ENCODE peak calls at places on chromosomes 11 and 22, in six cellular contexts. Y is foreskin keratinocyte; U is cardiac muscle cell; I is A549; X is vagina; H is CD4-positive, alpha-beta memory T cell. N is an unnamed sample.

GRCh38 chr11:97033178-97033577 is 643.4 kb downstream of the JRKL start:
- DNase-seq in Y (no peak), U (no peak), I (no peak), X (no peak), H (no peak), N (no peak)

GRCh38 chr22:38017272-38017920 is 33.0 kb upstream of the SOX10 start:
- DNase-seq in Y (no peak), U (peak), I (no peak), X (no peak), H (no peak), N (peak)

GRCh38 chr11:131246156-131246555 is 124.3 kb upstream of the NTM start:
- DNase-seq in Y (no peak), U (no peak), I (no peak), X (no peak), H (no peak), N (no peak)

GRCh38 chr22:29377979-29378378 is 10.4 kb downstream of the AP1B1 start:
- DNase-seq in Y (peak), U (no peak), I (no peak), X (no peak), H (no peak), N (peak)

GRCh38 chr11:37323843-37324242 is 725.8 kb upstream of the RAG2 start:
- DNase-seq in Y (no peak), U (no peak), I (no peak), X (no peak), H (no peak), N (no peak)

GRCh38 chr11:9264381-9265210 is 554 bp downstream of the DENND5A start:
- DNase-seq in Y (peak), U (peak), I (peak), X (no peak), H (no peak), N (peak)

GRCh38 chr11:117557321-117557720 is 229.7 kb downstream of the CEP164 start:
- DNase-seq in Y (no peak), U (no peak), I (no peak), X (no peak), H (no peak), N (no peak)

GRCh38 chr11:80451105-80451504 is 1010.3 kb upstream of the TENM4 start:
- DNase-seq in Y (no peak), U (no peak), I (no peak), X (no peak), H (no peak), N (no peak)

GRCh38 chr11:29093416-29093815 is 923.4 kb downstream of the KCNA4 start:
- DNase-seq in Y (no peak), U (peak), I (peak), X (no peak), H (no peak), N (no peak)

GRCh38 chr11:119169272-119169719 is 771 bp downstream of the NLRX1 start:
- DNase-seq in Y (peak), U (peak), I (peak), X (no peak), H (peak), N (peak)

GRCh38 chr11:125229916-125230315 is 65.4 kb downstream of the PKNOX2 start:
- DNase-seq in Y (no peak), U (no peak), I (no peak), X (no peak), H (no peak), N (no peak)

GRCh38 chr11:120778692-120779490 is 245.0 kb upstream of the TBCEL start:
- DNase-seq in Y (no peak), U (no peak), I (no peak), X (peak), H (no peak), N (no peak)

GRCh38 chr11:45805305-45806071 is 539 bp downstream of the SLC35C1 start:
- DNase-seq in Y (peak), U (peak), I (peak), X (no peak), H (peak), N (peak)

GRCh38 chr22:23256986-23257888 is 76.9 kb downstream of the BCR start:
- DNase-seq in Y (no peak), U (no peak), I (no peak), X (no peak), H (no peak), N (peak)

GRCh38 chr22:38083931-38084631 is at the start of gene SLC16A8:
- DNase-seq in Y (no peak), U (no peak), I (no peak), X (no peak), H (no peak), N (no peak)

GRCh38 chr11:131223198-131223975 is 147.0 kb upstream of the NTM start:
- DNase-seq in Y (no peak), U (no peak), I (no peak), X (no peak), H (no peak), N (no peak)

GRCh38 chr11:12725047-12725862 is 51.0 kb downstream of the TEAD1 start:
- DNase-seq in Y (no peak), U (peak), I (no peak), X (no peak), H (no peak), N (no peak)

GRCh38 chr11:12761029-12761428 is 86.8 kb downstream of the TEAD1 start:
- DNase-seq in Y (peak), U (peak), I (no peak), X (no peak), H (no peak), N (no peak)

GRCh38 chr11:114193730-114194674 is 102.2 kb upstream of the NNMT start:
- DNase-seq in Y (no peak), U (peak), I (no peak), X (no peak), H (no peak), N (no peak)

GRCh38 chr22:50260801-50261614 is 475 bp downstream of the MAPK12 start:
- DNase-seq in Y (no peak), U (peak), I (no peak), X (no peak), H (no peak), N (peak)

GRCh38 chr11:112298535-112298934 is 37.9 kb upstream of the PLET1 start:
- DNase-seq in Y (no peak), U (no peak), I (no peak), X (no peak), H (no peak), N (peak)
- H3K27ac ChIP-seq in Y (no peak), U (no peak), I (no peak), X (no peak), H (no peak), N (no peak)

DNA sequence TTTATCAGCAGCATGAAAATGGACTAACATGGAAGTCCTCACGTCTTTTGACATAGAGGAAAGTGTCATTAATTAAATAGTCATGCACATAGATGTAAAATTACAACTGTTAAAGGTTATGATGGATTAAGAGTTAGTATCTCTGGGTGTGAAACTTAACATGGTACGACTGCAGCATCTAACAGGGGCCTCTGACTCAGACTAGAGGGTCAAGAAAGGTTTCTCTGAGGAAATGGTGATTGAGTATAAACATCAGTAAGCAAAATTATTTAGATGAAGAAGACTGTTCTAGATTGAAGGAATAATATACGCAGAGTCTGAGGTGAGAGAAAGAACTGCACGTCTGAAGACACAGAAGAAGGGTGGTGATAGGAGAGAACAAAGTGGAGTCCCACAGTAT is 42.1 kb upstream of the GAB2 start:
- DNase-seq in Y (no peak), U (no peak), I (no peak), X (no peak), H (no peak), N (no peak)
- H3K27ac ChIP-seq in Y (no peak), U (no peak), I (no peak), X (no peak), H (no peak), N (no peak)

DNA sequence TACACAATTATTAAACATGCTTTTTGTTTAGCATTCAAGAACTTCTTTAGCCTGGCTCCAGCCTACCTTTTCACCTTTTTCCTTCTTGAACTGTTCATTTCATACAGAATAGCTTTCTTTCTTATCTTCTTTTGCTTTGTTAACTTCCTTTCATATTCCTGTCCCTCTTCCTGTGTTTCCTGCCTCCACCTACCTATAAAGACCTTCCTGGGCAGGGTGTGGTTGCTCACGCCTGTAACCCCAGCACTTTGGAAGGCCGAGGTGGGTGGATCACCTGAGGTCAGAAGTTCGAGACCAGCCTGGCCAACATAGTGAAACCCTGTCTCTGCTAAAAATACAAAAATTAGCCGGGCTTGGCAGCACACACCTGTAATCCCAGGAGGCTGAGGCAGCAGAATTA is 22.9 kb downstream of the CAPRIN1 start:
- DNase-seq in Y (no peak), U (no peak), I (no peak), X (no peak), H (no peak), N (no peak)
- H3K27ac ChIP-seq in Y (no peak), U (no peak), I (no peak), X (no peak), H (no peak), N (peak)

GRCh38 chr11:77108436-77108835 is 5.8 kb downstream of the OMP start:
- DNase-seq in Y (no peak), U (no peak), I (no peak), X (no peak), H (no peak), N (no peak)
- H3K27ac ChIP-seq in Y (no peak), U (no peak), I (peak), X (no peak), H (no peak), N (no peak)

DNA sequence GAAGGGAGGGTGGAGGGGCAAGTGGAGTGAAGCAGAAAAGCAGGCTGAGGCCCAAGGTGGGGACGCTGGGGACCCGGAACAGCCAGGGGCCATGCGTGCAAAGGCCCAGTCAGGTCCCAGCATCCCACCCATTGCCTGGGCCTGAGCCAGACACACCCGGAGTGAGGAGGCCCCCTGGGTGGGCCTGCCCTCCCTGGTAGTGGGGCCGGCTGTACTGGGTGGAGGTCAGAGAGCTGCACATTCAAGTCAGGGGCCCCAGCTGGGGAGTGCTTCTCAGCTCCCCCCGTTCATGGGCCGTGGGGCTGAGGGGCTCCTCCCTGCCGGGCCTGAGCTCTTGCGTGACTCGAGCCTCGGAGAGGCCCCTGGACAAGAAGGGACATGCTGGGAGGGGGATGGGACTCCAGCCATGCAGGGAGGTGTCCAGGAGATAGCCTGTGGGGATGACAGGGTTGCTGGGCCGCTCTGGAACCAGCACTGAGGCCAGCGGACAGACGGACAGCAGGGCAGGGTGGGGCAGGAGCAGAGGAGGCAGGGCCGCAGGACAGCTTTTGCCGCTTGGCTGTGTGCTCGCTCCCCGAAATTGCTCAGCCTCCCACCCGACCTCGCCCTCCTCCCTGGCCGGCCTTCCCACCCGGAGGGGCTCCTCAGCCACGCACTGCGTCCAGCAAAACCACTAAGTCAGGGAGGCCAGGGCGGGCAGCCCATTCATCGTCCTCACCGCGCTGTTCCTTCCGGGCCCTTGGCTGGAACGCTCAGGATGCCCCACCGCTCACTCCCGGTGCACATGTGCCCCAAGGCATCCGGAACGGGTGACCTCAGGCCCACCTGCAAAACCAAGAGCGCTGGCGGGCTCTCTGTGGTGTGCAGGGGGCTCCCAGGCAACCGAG is 7.9 kb downstream of the TNNT3 start:
- DNase-seq in Y (no peak), U (no peak), I (no peak), X (no peak), H (no peak), N (no peak)
- H3K27ac ChIP-seq in Y (no peak), U (no peak), I (no peak), X (peak), H (no peak), N (no peak)

GRCh38 chr11:31875861-31876625 is 64.9 kb upstream of the PAX6 start:
- DNase-seq in Y (no peak), U (no peak), I (no peak), X (no peak), H (no peak), N (no peak)
- H3K27ac ChIP-seq in Y (no peak), U (no peak), I (no peak), X (no peak), H (no peak), N (no peak)